ENCODE peak calls at places on chromosomes 2 and 18, in four cellular contexts. Z, H, Q and D are unnamed samples.

GRCh38 chr2:163553601-163554000 is 182.2 kb downstream of the FIGN start:
- DNase-seq in Q (no peak), H (no peak), Z (no peak), D (no peak)

GRCh38 chr2:15912203-15912602 is 28.1 kb upstream of the MYCN start:
- DNase-seq in Q (peak; percentile 42), Z (peak; percentile 81), H (no peak), D (peak; percentile 82)

GRCh38 chr2:9538000-9538507 is 17.6 kb downstream of the ADAM17 start:
- DNase-seq in H (no peak), Q (no peak), Z (no peak), D (no peak)

GRCh38 chr2:211564441-211564840 is 974.2 kb downstream of the ERBB4 start:
- DNase-seq in Z (no peak), Q (no peak), H (no peak), D (no peak)

GRCh38 chr18:7388752-7389151 is 157.9 kb downstream of the LRRC30 start:
- DNase-seq in Q (no peak), Z (no peak), H (no peak), D (no peak)

GRCh38 chr2:9982248-9982647 is 30.8 kb downstream of the GRHL1 start:
- DNase-seq in Q (no peak), Z (no peak), H (no peak), D (no peak)

GRCh38 chr2:128754246-128754724 is 435.6 kb upstream of the HS6ST1 start:
- DNase-seq in H (no peak), Z (no peak), Q (peak; percentile 26), D (no peak)

GRCh38 chr2:127158614-127159290 is 51.8 kb upstream of the BIN1 start:
- DNase-seq in Q (no peak), H (no peak), Z (no peak), D (no peak)

GRCh38 chr2:239370876-239371725 is 29.7 kb downstream of the HDAC4 start:
- DNase-seq in Q (no peak), H (no peak), Z (no peak), D (no peak)

GRCh38 chr2:239371726-239372686 is 28.8 kb downstream of the HDAC4 start:
- DNase-seq in H (no peak), Q (no peak), Z (no peak), D (peak; percentile 49)

GRCh38 chr2:239368906-239369584 is 31.8 kb downstream of the HDAC4 start:
- DNase-seq in Z (no peak), H (peak; percentile 43), Q (no peak), D (no peak)

GRCh38 chr2:239369631-239370161 is 31.1 kb downstream of the HDAC4 start:
- DNase-seq in Q (peak; percentile 46), Z (no peak), H (peak; percentile 53), D (no peak)

GRCh38 chr2:239370403-239370802 is 30.4 kb downstream of the HDAC4 start:
- DNase-seq in Q (no peak), H (no peak), Z (no peak), D (peak; percentile 13)
- TF ChIP-seq CTCF in Q (no peak), H (no peak), Z (no peak), D (no peak)

GRCh38 chr2:142509401-142509800 is 368.1 kb upstream of the KYNU start:
- DNase-seq in Z (no peak), H (no peak), Q (no peak), D (no peak)
- H3K4me3 ChIP-seq in Z (no peak overlapping the region), H (no peak overlapping the region), Q (no peak overlapping the region), D (no peak overlapping the region)

DNA sequence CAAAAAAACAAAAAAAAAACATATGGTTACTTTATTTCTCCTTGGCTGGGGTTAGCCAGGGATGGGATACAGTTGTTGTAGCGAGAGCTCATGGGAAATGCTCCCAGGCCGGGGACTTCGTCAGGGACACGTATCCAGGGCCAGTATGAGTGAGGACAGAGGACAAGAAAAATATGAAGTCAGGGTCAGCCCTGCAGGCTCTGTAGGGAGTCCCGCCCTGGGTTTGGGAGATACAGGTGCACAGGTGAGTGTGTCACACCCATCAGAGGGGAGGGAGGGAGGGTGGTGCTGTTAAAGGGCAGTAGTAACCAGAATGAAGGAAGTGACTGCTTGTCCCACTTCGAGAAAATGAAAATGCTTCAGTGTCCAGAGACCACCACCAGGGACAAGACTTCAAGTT is 55.6 kb upstream of the RBM44 start:
- DNase-seq in H (no peak), Z (no peak), Q (no peak), D (no peak)
- H3K4me1 ChIP-seq in H (peaks cover 75% of the 10 kb centered on the region), Z (peaks cover 5% of the 10 kb centered on the region), Q (peaks cover 28% of the 10 kb centered on the region), D (no peaks in the 10 kb centered on the region)

GRCh38 chr2:61421611-61422010 is 49.3 kb downstream of the USP34 start:
- DNase-seq in Z (no peak), H (no peak), Q (no peak), D (no peak)

GRCh38 chr2:61425605-61426155 is 45.2 kb downstream of the USP34 start:
- DNase-seq in Z (no peak), H (no peak), Q (no peak), D (no peak)

GRCh38 chr2:61423714-61424113 is 47.2 kb downstream of the USP34 start:
- DNase-seq in H (no peak), Q (no peak), Z (no peak), D (no peak)

GRCh38 chr2:61431345-61431744 is 39.5 kb downstream of the USP34 start:
- DNase-seq in Z (no peak), H (no peak), Q (no peak), D (no peak)

DNA sequence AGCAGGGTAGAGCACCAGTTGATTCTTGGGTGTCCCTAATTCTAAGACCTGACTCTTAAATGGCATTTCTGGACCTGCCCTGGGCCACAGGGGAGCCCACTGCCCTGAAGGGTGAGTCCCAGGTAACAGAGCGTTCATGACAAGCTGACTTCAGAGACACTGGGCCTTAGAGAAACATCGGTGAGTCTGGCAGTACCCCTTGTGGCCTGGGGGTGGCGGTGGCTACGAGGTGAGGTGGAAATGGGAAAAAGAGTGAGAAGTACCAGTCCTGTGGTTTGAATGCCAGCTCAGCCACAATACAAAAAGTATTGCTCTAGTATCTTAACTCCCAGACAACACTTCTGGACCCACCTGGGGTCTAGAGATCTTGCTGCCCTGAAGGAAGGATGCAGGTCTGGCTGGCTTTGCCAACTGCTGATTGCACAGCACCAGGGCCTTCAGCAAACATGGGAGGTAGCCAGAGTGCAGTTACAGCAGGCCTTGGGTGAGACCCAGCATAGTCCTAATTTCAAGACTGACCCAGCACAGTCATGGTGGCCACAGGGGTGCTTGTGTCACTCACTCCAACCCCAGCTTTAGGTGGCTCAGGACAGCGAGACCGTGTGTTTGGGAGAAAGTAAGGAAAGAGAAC is 44.5 kb downstream of the USP34 start:
- DNase-seq in Z (no peak), H (no peak), Q (peak; percentile 76), D (no peak)
- TF ChIP-seq CTCF in Z (no peak), H (no peak), Q (peak; percentile 85), D (peak; percentile 49)

DNA sequence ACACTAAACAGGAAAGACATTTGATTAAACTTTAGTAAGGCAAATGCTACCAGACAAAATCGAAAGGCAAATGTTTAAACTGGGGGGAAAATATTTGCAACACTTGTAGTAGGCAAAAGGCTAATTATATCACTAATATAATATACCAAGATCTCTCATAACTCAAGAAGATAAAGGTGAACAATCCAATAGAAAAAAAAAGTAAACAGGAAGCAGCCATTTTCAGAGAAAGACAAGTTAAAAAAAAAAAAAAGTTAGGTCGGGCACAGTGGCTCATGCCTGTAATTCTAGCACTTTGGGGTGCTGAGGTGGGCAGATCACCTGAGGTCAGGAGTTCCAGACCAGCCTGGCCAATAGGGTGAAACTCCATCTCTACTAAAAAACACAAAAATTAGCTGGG is 4.4 kb upstream of the ACTG2 start:
- DNase-seq in H (no peak), Q (no peak), Z (no peak), D (no peak)
- H3K4me3 ChIP-seq in H (no peak overlapping the region), Q (no peak overlapping the region), Z (no peak overlapping the region), D (no peak overlapping the region)

DNA sequence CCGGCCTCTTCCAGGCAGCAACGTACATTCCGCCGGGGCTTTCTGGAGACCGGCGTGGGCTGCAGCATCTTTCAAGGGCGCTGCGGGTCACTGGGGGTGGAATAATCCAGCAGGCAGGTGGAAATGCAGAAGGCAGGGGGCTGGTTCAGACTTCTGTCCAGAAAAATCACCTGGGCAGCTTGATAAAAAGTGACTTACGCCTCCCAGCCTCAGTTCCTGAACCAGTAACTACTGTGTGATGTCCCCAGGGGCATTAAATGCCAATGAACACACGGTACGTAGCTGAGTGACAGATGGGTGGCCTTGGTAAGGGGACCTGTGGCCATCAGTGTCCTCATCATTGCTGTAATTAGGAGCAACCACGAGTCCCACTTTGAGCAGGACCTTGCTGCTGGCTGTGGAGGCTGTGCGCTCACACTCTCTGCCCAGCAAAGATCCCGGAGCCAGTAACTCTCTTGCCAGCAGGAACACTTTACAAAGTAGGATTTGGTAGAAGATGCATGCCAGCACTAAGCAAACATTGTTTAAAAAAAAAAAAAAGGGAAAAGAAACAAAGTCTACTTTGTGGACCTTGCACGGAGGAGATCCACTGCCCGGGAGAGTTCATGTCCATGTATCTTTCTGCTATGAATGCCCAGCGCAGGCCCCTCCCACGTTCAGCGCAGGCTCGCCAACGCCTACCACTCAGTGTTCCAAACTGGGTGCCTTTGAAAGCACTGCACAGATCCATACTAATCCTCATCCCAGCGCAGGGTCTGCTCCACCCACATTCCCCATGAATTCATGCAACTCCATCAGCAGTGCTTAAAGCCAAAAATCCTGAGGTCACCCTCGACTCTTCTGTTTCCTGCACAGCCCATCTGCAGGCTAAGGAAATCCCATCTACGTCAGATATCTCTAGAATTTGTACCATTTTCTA is 177.2 kb downstream of the HDAC4 start:
- DNase-seq in H (peak; percentile 84), Z (no peak), Q (peak; percentile 69), D (no peak)
- H3K4me1 ChIP-seq in H (peaks cover 82% of the 10 kb centered on the region), Z (peaks cover 41% of the 10 kb centered on the region), Q (peaks cover 70% of the 10 kb centered on the region), D (peaks cover 32% of the 10 kb centered on the region)

GRCh38 chr2:24929230-24929629 is 9.2 kb upstream of the ADCY3 start:
- DNase-seq in H (no peak), Q (no peak), Z (no peak), D (no peak)
- TF ChIP-seq CTCF in H (no peak), Q (no peak), Z (no peak), D (no peak)